ENCODE peak calls at places on chromosomes 13 and 19, in five cellular contexts. B is SJSA1, Y is uterus, X is keratinocyte, I is A549. O is an unnamed sample.

GRCh38 chr19:32415246-32415645 is 9.7 kb downstream of the DPY19L3 start:
- DNase-seq in Y (no peak), I (no peak), X (no peak), B (no peak), O (no peak)

GRCh38 chr13:59710995-59711701 is 452.6 kb downstream of the DIAPH3 start:
- DNase-seq in X (no peak), I (no peak), Y (no peak), B (no peak), O (no peak)

GRCh38 chr19:28313633-28314032 is 899.3 kb downstream of the UQCRFS1 start:
- DNase-seq in B (peak), X (no peak), I (no peak), Y (peak), O (no peak)

GRCh38 chr13:36981156-36981743 is 17.9 kb downstream of the ALG5 start:
- DNase-seq in I (peak), X (no peak), Y (no peak), B (no peak), O (no peak)

GRCh38 chr13:34019870-34020269 is 201.9 kb downstream of the RFC3 start:
- DNase-seq in Y (no peak), I (peak), B (no peak), X (no peak), O (no peak)

GRCh38 chr13:44040754-44041100 is 161.0 kb downstream of the LACC1 start:
- DNase-seq in I (no peak), B (no peak), X (no peak), Y (no peak), O (no peak)

GRCh38 chr13:31627097-31627496 is 112.2 kb upstream of the RXFP2 start:
- DNase-seq in I (no peak), X (no peak), Y (no peak), B (no peak), O (no peak)

GRCh38 chr13:99506632-99507031 is 5.4 kb downstream of the TM9SF2 start:
- DNase-seq in Y (no peak), X (no peak), I (no peak), B (peak), O (no peak)

GRCh38 chr13:104461049-104461448 is 1394.8 kb upstream of the SLC10A2 start:
- DNase-seq in Y (no peak), X (no peak), I (no peak), B (no peak), O (no peak)

GRCh38 chr19:33502991-33503790 is 18.4 kb downstream of the PEPD start:
- DNase-seq in X (no peak), Y (no peak), B (no peak), I (no peak), O (no peak)

GRCh38 chr13:100588350-100589177 is at the start of gene GGACT:
- DNase-seq in Y (peak), I (peak), B (peak), X (no peak), O (no peak)

GRCh38 chr13:114108141-114108761 is 24.2 kb downstream of the RASA3 start:
- DNase-seq in B (no peak), I (no peak), X (no peak), Y (peak), O (no peak)

GRCh38 chr13:104015646-104016396 is 949.6 kb upstream of the SLC10A2 start:
- DNase-seq in B (peak), I (no peak), X (no peak), Y (no peak), O (no peak)

GRCh38 chr13:36067619-36068456 is 63.3 kb downstream of the DCLK1 start:
- DNase-seq in B (no peak), I (no peak), Y (no peak), X (no peak), O (no peak)

GRCh38 chr13:37646531-37646930 is 48.0 kb upstream of the POSTN start:
- DNase-seq in B (no peak), Y (no peak), I (no peak), X (no peak), O (no peak)

GRCh38 chr19:20969498-20969897 is 46.4 kb downstream of the ZNF85 start:
- DNase-seq in Y (no peak), B (no peak), I (no peak), X (no peak), O (peak)

GRCh38 chr13:27704681-27705080 is 83.0 kb downstream of the POLR1D start:
- DNase-seq in Y (no peak), X (no peak), B (no peak), I (no peak), O (no peak)

GRCh38 chr13:50353651-50354415 is 338.6 kb downstream of the KCNRG start:
- DNase-seq in Y (no peak), X (no peak), I (no peak), B (no peak), O (peak)

GRCh38 chr13:41639955-41640780 is 182.8 kb downstream of the RGCC start:
- DNase-seq in I (peak), Y (peak), B (no peak), X (no peak), O (no peak)

GRCh38 chr13:26050568-26051230 is 1.1 kb downstream of the SHISA2 start:
- DNase-seq in I (peak), B (no peak), X (no peak), Y (no peak), O (no peak)

GRCh38 chr13:109191422-109191821 is 562.0 kb downstream of the MYO16 start:
- DNase-seq in I (no peak), Y (no peak), B (no peak), X (no peak), O (no peak)

GRCh38 chr13:27101289-27101688 is 70.3 kb downstream of the USP12 start:
- DNase-seq in X (no peak), B (no peak), I (no peak), Y (no peak), O (no peak)

GRCh38 chr19:54462713-54463530 is 656 bp downstream of the LENG9 start:
- DNase-seq in X (no peak), Y (peak), B (no peak), I (peak), O (no peak)

DNA sequence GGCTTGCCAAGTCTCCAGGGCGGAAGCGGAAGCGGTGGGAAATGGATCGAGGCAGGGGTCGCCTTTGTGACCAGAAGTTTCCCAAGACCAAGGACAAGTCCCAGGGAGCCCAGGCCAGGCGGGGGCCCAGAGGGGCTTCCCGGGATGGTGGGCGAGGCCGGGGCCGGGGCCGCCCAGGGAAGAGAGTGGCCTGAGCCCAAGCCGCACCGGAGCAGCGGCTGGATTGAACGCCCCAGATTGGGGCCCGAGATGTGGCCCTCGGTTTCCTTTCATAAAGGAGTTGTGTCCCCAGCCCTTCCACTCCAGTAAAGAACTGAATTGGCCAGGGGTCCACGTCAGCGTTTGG is 548 bp upstream of the P2RY11 start:
- DNase-seq in Y (no peak), I (no peak), B (no peak), X (no peak), O (no peak)
- H3K27ac ChIP-seq in Y (no peak), I (no peak), B (no peak), X (no peak), O (no peak)

DNA sequence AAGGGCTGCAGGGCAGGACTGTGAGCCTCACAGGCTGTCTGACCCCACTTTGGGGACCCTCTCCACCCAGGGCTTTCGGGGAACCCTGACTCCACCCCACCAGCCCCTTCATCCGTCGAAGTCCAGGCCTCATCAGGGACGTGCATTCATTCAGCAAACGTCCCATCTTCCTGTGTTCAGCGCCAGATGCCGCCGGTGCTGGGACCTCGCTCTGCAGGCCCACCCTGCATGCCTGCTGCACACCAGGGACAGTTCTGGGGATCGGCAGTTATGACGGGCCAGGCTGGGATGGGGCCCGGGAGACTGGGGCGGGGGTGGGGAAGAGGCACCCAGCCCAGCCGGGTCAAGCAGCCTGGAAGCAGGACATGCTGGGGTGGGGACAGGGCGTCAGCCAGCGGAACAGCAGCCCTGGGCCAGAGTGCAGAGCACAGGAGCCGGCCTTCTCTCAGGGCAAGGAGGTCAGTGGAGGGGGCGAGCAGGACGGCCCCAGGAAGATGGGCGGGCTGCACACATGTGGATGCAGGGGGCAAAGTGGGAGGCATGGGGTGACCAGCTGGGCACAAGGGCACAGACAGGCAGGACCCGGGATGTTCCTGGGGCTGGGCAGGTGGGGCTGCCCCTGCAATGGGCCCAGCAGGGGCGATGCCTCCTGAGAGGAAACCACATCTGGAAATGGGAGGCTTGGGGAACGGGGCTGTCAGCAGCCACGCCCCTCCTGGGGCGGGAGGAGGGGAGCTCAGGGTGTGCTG is 5.1 kb downstream of the GAMT start:
- DNase-seq in Y (no peak), I (no peak), X (no peak), B (peak), O (no peak)
- H3K27ac ChIP-seq in Y (no peak), I (no peak), X (no peak), B (no peak), O (no peak)

GRCh38 chr19:10271543-10272086 is 695 bp downstream of the ICAM1 start:
- DNase-seq in Y (no peak), X (no peak), I (no peak), B (no peak), O (no peak)

GRCh38 chr19:10277795-10278583 is 7.1 kb downstream of the ICAM1 start:
- DNase-seq in I (no peak), Y (no peak), X (no peak), B (no peak), O (no peak)

GRCh38 chr19:10270616-10271394 is at the start of gene ICAM1:
- DNase-seq in B (peak), X (no peak), I (no peak), Y (peak), O (no peak)

GRCh38 chr19:10278935-10279334 is 7.8 kb upstream of the ICAM4 start:
- DNase-seq in B (no peak), I (no peak), Y (no peak), X (no peak), O (no peak)

DNA sequence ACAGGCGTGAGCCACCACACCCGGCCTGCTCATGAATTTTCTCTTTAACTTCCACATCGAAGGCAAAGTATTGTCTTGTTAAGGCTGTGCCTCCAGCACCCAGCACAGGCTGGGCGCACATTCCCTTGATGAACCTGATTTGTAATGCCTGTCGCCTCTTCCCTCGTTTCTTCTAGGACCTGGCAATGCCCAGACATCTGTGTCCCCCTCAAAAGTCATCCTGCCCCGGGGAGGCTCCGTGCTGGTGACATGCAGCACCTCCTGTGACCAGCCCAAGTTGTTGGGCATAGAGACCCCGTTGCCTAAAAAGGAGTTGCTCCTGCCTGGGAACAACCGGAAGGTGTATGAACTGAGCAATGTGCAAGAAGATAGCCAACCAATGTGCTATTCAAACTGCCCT is 3.7 kb downstream of the ICAM1 start:
- DNase-seq in Y (no peak), I (no peak), B (no peak), X (no peak), O (no peak)
- H3K27ac ChIP-seq in Y (no peak), I (no peak), B (no peak), X (no peak), O (no peak)

GRCh38 chr19:17488593-17489391 is 18.5 kb downstream of the SLC27A1 start:
- DNase-seq in B (no peak), X (no peak), Y (peak), I (peak), O (no peak)
- H3K27ac ChIP-seq in B (no peak), X (peak), Y (no peak), I (no peak), O (no peak)

DNA sequence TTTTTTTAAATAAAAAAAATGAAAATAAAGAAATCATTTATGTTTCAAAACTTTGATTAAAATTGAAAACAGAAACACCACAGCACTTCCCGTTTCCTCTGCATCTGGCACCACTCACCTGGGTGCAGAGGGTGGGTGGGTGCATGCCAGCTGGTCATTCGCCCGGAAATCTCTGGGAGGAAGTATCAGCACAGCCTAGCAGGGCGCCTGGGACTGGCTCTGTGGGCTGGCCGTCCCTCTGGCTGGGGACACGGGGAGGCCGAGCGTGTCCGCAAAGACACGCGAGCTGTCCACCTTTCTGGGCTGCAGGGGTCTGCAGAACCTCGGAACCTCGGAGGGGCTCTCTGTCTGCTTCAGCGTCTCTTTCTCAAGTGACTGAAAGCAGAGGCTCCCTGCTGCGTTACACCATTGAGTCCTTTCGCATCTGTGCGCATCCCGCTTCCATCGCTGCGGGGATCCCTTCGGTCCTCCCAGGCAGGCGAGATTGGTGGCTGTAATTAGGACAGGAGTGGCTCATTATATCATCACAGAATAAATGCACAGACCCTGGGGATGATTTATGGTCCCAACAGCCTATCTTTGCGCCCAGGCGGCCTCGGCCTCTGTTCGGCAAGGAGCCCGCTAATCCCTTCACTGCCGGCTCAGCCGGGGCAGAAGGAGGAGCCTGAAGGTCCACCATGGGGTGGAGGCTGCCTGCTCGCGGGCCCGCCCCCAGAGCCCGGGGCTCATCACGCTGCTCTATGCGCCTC is 17.2 kb downstream of the CRTC1 start:
- DNase-seq in I (no peak), B (no peak), Y (peak), X (no peak), O (no peak)
- H3K27ac ChIP-seq in I (no peak), B (no peak), Y (peak), X (no peak), O (peak)

GRCh38 chr19:11018743-11019142 is 57.9 kb downstream of the SMARCA4 start:
- DNase-seq in I (no peak), X (no peak), Y (no peak), B (no peak), O (peak)

GRCh38 chr19:11020423-11020822 is 59.6 kb downstream of the SMARCA4 start:
- DNase-seq in B (no peak), I (no peak), X (no peak), Y (no peak), O (no peak)

GRCh38 chr19:11018179-11018578 is 57.3 kb downstream of the SMARCA4 start:
- DNase-seq in B (no peak), X (no peak), Y (peak), I (no peak), O (peak)

GRCh38 chr19:11019824-11020223 is 59.0 kb downstream of the SMARCA4 start:
- DNase-seq in X (no peak), I (no peak), Y (peak), B (no peak), O (no peak)

GRCh38 chr19:11019262-11019661 is 58.4 kb downstream of the SMARCA4 start:
- DNase-seq in I (no peak), Y (no peak), X (no peak), B (no peak), O (no peak)
- H3K27ac ChIP-seq in I (no peak), Y (peak), X (no peak), B (no peak), O (peak)

DNA sequence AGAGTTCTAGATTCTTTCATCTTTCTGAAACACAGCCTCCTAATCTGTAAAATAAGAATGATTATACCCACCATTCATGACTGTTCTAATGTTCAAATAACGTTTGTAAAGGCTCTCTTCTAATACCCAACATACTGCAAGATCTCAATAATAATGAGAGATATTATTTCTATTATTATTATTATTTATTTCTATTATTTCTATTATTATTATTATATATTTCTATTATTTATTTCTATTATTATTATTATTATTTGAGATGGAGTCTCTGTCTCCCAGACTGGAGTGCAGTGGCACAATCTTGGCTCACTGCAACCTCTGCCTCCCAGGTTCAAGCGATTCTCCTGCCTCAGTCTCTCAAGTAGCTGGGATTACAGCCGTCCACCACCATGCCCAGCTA is 395.5 kb downstream of the EFNB2 start:
- DNase-seq in B (no peak), Y (no peak), X (no peak), I (no peak), O (no peak)
- H3K27ac ChIP-seq in B (no peak), Y (no peak), X (no peak), I (no peak), O (no peak)